ENCODE peak calls at places on chromosomes 2 and 18, in ten cellular contexts. O is T follicular helper cell; H is HT1080; A is thoracic aorta; G is Peyer's patch; B is activated naive CD4-positive, alpha-beta T cell treated with anti-CD3 and anti-CD28 coated beads, Interleukin-2, amount 10 ng/mL, durations not matched to agents 7 days and 5 days; X is NCI-H345; M is T-helper 2 cell; E is GM04504; L is activated CD4-positive, CD25-positive, alpha-beta regulatory T cell treated with anti-CD3 and anti-CD28 coated beads, Interleukin-2, amount 50 U/mL, for 72 hours. N is an unnamed sample.
A peak's percentile ranks its signal among the peaks of the same experiment; 100 is the strongest.

GRCh38 chr18:67938691-67939090 is 422.2 kb upstream of the DSEL start:
- DNase-seq in G (no peak), B (no peak), L (no peak), H (no peak), M (no peak), X (no peak), E (peak; percentile 44), O (no peak), A (no peak), N (no peak)

GRCh38 chr2:65377556-65378307 is 54.7 kb downstream of the SPRED2 start:
- DNase-seq in B (no peak), O (no peak), L (no peak), A (no peak), H (peak; percentile 96), E (no peak), G (peak; percentile 57), X (no peak), M (no peak), N (no peak)

GRCh38 chr2:47534179-47534919 is 131.4 kb downstream of the MSH2 start:
- DNase-seq in G (no peak), E (peak; percentile 60), M (no peak), H (peak; percentile 89), O (no peak), X (no peak), B (no peak), L (no peak), A (no peak), N (no peak)

GRCh38 chr18:79923896-79924585 is 27.4 kb downstream of the SLC66A2 start:
- DNase-seq in M (no peak), H (no peak), O (no peak), E (no peak), A (no peak), X (no peak), L (peak; percentile 8), B (no peak), G (peak; percentile 36), N (no peak)

GRCh38 chr2:173051463-173051862 is 24.2 kb upstream of the MAP3K20 start:
- DNase-seq in B (no peak), E (no peak), O (no peak), X (no peak), M (no peak), H (no peak), L (no peak), G (no peak), A (no peak), N (no peak)

GRCh38 chr2:122519806-122520205 is 764.4 kb downstream of the TSN start:
- DNase-seq in A (no peak), B (no peak), G (no peak), L (no peak), H (no peak), X (no peak), O (no peak), E (no peak), M (no peak), N (no peak)

GRCh38 chr2:162686336-162686735 is 152.2 kb downstream of the KCNH7 start:
- DNase-seq in E (no peak), A (no peak), B (no peak), H (no peak), G (no peak), M (no peak), X (no peak), O (no peak), L (no peak), N (no peak)

GRCh38 chr18:8063733-8064132 is 496.6 kb downstream of the PTPRM start:
- DNase-seq in E (no peak), H (no peak), X (no peak), B (no peak), G (no peak), O (no peak), A (no peak), M (no peak), L (no peak), N (no peak)

GRCh38 chr2:149371476-149371875 is 41.1 kb downstream of the LYPD6 start:
- DNase-seq in M (no peak), X (no peak), B (no peak), O (no peak), H (no peak), A (no peak), G (no peak), L (no peak), E (no peak), N (no peak)

N was measured in germinal center.